ENCODE peak calls at places on chromosomes 2 and 18, in ten cellular contexts. Q is CD8-positive, alpha-beta T cell; F is thyroid gland; N is endodermal cell; W is left ventricle myocardium inferior; U is HCT116; C is spleen; M is cardiac muscle cell; V is thoracic aorta; L is neuronal stem cell. I is an unnamed sample.

GRCh38 chr2:150997702-150998480 is 263.8 kb downstream of the RBM43 start:
- DNase-seq in M (no peak), W (no peak), F (no peak), N (no peak), L (no peak), V (no peak), Q (no peak), U (no peak), C (no peak), I (peak; percentile 64)

GRCh38 chr2:105099153-105099552 is 61.3 kb downstream of the MRPS9 start:
- DNase-seq in U (no peak), L (no peak), M (no peak), F (no peak), N (no peak), C (no peak), W (no peak), Q (no peak), V (no peak), I (no peak)

GRCh38 chr2:3465844-3466481 is 53.4 kb downstream of the ADI1 start:
- DNase-seq in C (peak; percentile 53), N (no peak), W (no peak), Q (no peak), L (no peak), V (no peak), F (no peak), U (no peak), M (no peak), I (no peak)

GRCh38 chr2:154707994-154708393 is 9.5 kb downstream of the KCNJ3 start:
- DNase-seq in F (no peak), V (no peak), C (no peak), U (no peak), Q (no peak), L (no peak), W (no peak), M (no peak), N (no peak), I (no peak)

GRCh38 chr2:36708119-36708741 is 11.7 kb downstream of the VIT start:
- DNase-seq in U (peak; percentile 4), M (no peak), F (no peak), C (no peak), N (no peak), Q (no peak), W (no peak), L (no peak), V (no peak), I (peak; percentile 79)

GRCh38 chr2:236088368-236089057 is 79.7 kb downstream of the GBX2 start:
- DNase-seq in U (no peak), Q (no peak), C (peak; percentile 1), V (no peak), M (no peak), N (no peak), L (no peak), W (no peak), F (no peak), I (no peak)

GRCh38 chr2:64201086-64201627 is 56.9 kb upstream of the PELI1 start:
- DNase-seq in M (no peak), W (no peak), V (no peak), N (no peak), C (no peak), U (no peak), Q (no peak), F (peak; percentile 13), L (no peak), I (no peak)

GRCh38 chr2:97766567-97766966 is 53.2 kb downstream of the ZAP70 start:
- DNase-seq in N (peak; percentile 5), L (no peak), Q (no peak), U (no peak), V (no peak), C (no peak), W (peak; percentile 44), M (no peak), F (peak; percentile 30), I (no peak)

GRCh38 chr2:199457147-199458016 is at the start of gene SATB2:
- DNase-seq in W (no peak), M (peak; percentile 61), L (peak; percentile 31), Q (no peak), F (no peak), U (peak; percentile 65), N (peak; percentile 85), V (no peak), C (peak; percentile 81), I (peak; percentile 58)

GRCh38 chr2:199459286-199460100 is 1.8 kb upstream of the SATB2 start:
- DNase-seq in C (peak; percentile 93), L (peak; percentile 95), N (peak; percentile 98), F (peak; percentile 90), V (no peak), Q (peak; percentile 50), U (peak; percentile 93), M (peak; percentile 93), W (peak; percentile 95), I (peak; percentile 94)

GRCh38 chr2:199458806-199459285 is 1.1 kb upstream of the SATB2 start:
- DNase-seq in F (peak; percentile 43), Q (no peak), U (no peak), L (peak; percentile 54), M (no peak), W (no peak), N (no peak), V (no peak), C (peak; percentile 86), I (no peak)

GRCh38 chr2:199456383-199457146 is 1.2 kb downstream of the SATB2 start:
- DNase-seq in Q (no peak), U (no peak), M (no peak), N (no peak), W (no peak), L (no peak), C (no peak), V (no peak), F (no peak), I (no peak)

DNA sequence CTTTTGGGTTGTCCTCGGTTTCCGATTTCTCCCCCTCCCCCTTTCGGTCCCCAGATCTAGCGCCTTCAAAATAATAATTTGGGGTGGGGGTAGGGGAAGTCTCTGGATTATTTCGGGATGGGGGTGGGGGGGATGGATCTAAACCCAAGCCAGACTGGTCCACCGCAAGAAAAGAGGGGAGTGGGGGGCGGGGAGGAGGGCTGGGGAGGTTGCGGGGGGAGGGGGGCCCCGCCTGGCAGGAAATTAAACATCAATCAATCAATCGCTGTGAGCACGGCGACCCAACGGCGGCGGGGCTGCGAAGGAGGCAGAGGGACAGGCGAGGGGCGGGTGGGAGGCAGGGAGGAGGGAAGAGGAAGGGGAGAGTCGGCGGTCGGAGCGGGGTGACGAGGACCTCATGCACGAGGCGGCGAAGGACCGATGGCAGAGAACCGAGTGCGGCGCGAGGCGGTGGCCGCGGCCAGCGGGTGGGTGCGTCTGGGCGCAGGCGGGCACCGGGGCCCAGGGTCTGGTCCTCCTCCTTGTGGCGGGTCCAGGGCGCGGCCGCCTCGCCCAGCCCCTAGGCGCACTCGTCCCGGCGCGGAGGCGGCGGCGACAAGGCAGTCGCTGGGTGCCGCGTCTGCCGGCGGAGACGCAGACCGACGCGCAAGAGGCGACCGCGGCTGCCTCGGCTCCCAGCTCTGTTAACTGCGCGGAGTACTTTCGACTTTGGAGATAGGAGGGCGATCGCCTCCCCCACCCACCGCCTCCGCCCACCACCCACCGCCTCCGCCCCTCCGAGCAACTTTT is 472 bp upstream of the SATB2 start:
- DNase-seq in C (peak; percentile 84), L (peak; percentile 41), Q (no peak), W (peak; percentile 12), N (peak; percentile 83), M (peak; percentile 63), U (peak; percentile 22), F (no peak), V (no peak), I (peak; percentile 73)
- H3K27ac ChIP-seq in C (peak overlapping the region; percentile 69), L (no peak overlapping the region), Q (no peak overlapping the region), W (peak overlapping the region; percentile 78), N (no peak overlapping the region), M (no peak overlapping the region), U (peak overlapping the region; percentile 98), F (peak overlapping the region; percentile 68), V (peak overlapping the region; percentile 77), I (peak overlapping the region; percentile 82)

GRCh38 chr2:165897741-165898140 is 55.8 kb downstream of the TTC21B start:
- DNase-seq in V (no peak), F (peak; percentile 5), M (no peak), C (no peak), L (no peak), U (no peak), N (no peak), Q (no peak), W (no peak), I (no peak)
- H3K4me1 ChIP-seq in V (peaks cover 6% of the 10 kb centered on the region), F (peaks cover 1% of the 10 kb centered on the region), M (no peaks in the 10 kb centered on the region), C (peaks cover 10% of the 10 kb centered on the region), L (peaks cover 2% of the 10 kb centered on the region), U (no peaks in the 10 kb centered on the region), N (no peaks in the 10 kb centered on the region), Q (no peaks in the 10 kb centered on the region), W (peaks cover 8% of the 10 kb centered on the region), I (no peaks in the 10 kb centered on the region)

GRCh38 chr18:71374294-71374693 is 1085.4 kb downstream of the SOCS6 start:
- DNase-seq in F (no peak), C (no peak), L (no peak), N (peak; percentile 66), U (no peak), V (no peak), M (no peak), W (no peak), Q (no peak), I (no peak)

GRCh38 chr18:71370095-71370494 is 1081.2 kb downstream of the SOCS6 start:
- DNase-seq in F (no peak), V (no peak), C (no peak), U (no peak), W (no peak), M (no peak), L (no peak), N (no peak), Q (no peak), I (no peak)

DNA sequence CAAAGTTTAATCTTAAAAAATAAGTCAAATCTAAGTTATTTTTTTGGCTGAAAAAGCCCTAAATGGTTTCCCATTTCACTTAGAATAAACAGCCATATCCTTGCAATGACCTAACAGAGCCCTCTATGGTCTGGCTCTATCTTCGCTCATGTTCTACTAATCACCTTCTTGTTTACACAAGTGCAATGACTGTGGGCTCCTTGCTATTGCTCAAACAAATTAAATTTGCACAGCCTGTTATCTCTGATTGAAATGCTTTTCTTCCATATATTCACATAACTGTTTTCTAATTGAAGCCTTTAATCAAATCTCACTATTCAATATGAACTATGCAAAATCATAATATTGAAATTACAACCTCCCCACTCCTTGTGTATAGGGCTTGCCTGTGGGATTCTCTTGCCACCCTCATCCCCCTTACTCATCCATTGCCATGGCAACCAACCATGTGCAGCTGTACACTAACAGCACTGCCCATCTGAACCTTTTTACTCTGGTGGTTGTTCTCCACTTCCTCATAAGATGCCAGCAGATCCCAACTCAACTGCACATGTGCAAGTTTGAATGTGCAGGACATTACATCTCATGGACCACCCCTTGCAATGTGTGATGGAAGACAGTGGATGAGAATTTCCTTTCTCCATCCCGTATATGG is 1083.2 kb downstream of the SOCS6 start:
- DNase-seq in Q (no peak), F (no peak), V (no peak), U (no peak), M (no peak), N (no peak), W (no peak), C (no peak), L (no peak), I (no peak)
- H3K9me3 ChIP-seq in Q (no peaks in the 10 kb centered on the region), F (no peaks in the 10 kb centered on the region), V (no peaks in the 10 kb centered on the region), U (peaks cover 25% of the 10 kb centered on the region), M (no peaks in the 10 kb centered on the region), N (peaks cover 55% of the 10 kb centered on the region), W (peaks cover 10% of the 10 kb centered on the region), C (peaks cover 18% of the 10 kb centered on the region), L (peaks cover 1% of the 10 kb centered on the region), I (no peaks in the 10 kb centered on the region)

DNA sequence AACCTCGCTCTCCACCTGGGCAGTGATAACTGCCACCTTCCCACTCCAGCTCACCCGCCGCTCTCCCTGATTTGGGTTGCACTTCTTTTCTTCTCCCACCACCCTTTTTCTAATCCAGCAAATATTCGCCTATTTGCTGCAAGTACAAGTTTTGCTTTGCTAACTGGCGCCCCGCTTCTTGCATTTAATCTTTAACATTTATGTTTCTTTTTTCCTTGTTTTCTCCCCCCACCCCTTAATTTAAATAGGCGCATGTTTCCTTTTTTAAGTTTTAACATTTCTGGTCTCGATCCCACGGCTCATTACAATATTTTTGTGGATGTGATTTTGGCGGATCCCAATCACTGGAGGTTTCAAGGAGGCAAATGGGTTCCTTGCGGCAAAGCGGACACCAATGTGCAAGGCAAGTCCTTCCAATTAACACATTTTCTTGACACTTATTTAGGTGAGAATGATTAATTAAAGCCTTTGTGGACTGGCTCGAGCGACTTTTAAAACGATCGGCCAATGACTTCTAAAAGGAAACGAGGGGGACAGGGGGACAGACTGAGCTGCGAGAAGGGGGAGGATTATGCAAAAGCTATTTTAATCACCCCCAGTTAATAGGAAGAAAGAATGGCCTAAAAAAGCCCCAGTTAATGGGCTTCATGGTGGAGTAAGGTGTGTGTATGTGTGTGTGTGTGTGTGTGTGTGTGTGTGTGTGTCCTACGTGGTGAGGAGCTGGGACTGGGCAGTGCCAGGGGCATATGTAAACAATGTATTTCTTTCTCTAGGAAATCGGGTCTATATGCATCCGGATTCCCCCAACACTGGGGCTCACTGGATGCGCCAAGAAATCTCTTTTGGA is 1.6 kb downstream of the TBR1 start:
- DNase-seq in C (no peak), U (no peak), L (peak; percentile 18), W (no peak), V (no peak), F (no peak), Q (no peak), M (no peak), N (peak; percentile 64), I (no peak)
- H3K27ac ChIP-seq in C (no peak overlapping the region), U (no peak overlapping the region), L (no peak overlapping the region), W (no peak overlapping the region), V (no peak overlapping the region), F (no peak overlapping the region), Q (no peak overlapping the region), M (no peak overlapping the region), N (no peak overlapping the region), I (no peak overlapping the region)